ENCODE peak calls at places on chromosomes 13 and 19, in five cellular contexts. One of them, this sample, is unnamed.

GRCh38 chr19:46745521-46746280 is at the start of gene FKRP:
- DNase-seq in heart left ventricle: no peak
- DNase-seq in mucosa of descending colon: peak; percentile 42
- DNase-seq in upper lobe of right lung: no peak
- DNase-seq in uterus: no peak
- DNase-seq in this sample: no peak

GRCh38 chr19:7497292-7497691 is 8.5 kb upstream of the PEX11G start:
- DNase-seq in mucosa of descending colon: no peak
- DNase-seq in upper lobe of right lung: no peak
- DNase-seq in heart left ventricle: peak; percentile 38
- DNase-seq in uterus: no peak
- DNase-seq in this sample: no peak

GRCh38 chr19:49682274-49682673 is 5.2 kb downstream of the PRMT1 start:
- DNase-seq in heart left ventricle: no peak
- DNase-seq in uterus: no peak
- DNase-seq in upper lobe of right lung: no peak
- DNase-seq in mucosa of descending colon: no peak
- DNase-seq in this sample: no peak

GRCh38 chr19:49058592-49058991 is 1.0 kb upstream of the CGB7 start:
- DNase-seq in heart left ventricle: no peak
- DNase-seq in upper lobe of right lung: no peak
- DNase-seq in mucosa of descending colon: peak; percentile 23
- DNase-seq in uterus: no peak
- DNase-seq in this sample: no peak

GRCh38 chr13:66703597-66703996 is 526.5 kb downstream of the PCDH9 start:
- DNase-seq in heart left ventricle: no peak
- DNase-seq in upper lobe of right lung: no peak
- DNase-seq in uterus: no peak
- DNase-seq in mucosa of descending colon: no peak
- DNase-seq in this sample: no peak

GRCh38 chr13:19845758-19846157 is 17.7 kb downstream of the ZMYM5 start:
- DNase-seq in upper lobe of right lung: no peak
- DNase-seq in mucosa of descending colon: peak; percentile 9
- DNase-seq in heart left ventricle: no peak
- DNase-seq in uterus: peak; percentile 75
- DNase-seq in this sample: no peak

GRCh38 chr13:31807090-31807541 is 67.8 kb downstream of the RXFP2 start:
- DNase-seq in heart left ventricle: no peak
- DNase-seq in upper lobe of right lung: no peak
- DNase-seq in mucosa of descending colon: no peak
- DNase-seq in uterus: no peak
- DNase-seq in this sample: peak; percentile 84

GRCh38 chr13:50529154-50529882 is 314.2 kb downstream of the DLEU7 start:
- DNase-seq in uterus: peak; percentile 72
- DNase-seq in mucosa of descending colon: peak; percentile 91
- DNase-seq in upper lobe of right lung: peak; percentile 91
- DNase-seq in heart left ventricle: peak; percentile 92
- DNase-seq in this sample: no peak

GRCh38 chr13:94662274-94662945 is 49.9 kb downstream of the SOX21 start:
- DNase-seq in mucosa of descending colon: no peak
- DNase-seq in heart left ventricle: no peak
- DNase-seq in uterus: no peak
- DNase-seq in upper lobe of right lung: no peak
- DNase-seq in this sample: no peak

GRCh38 chr13:102580552-102581169 is 16.1 kb upstream of the TPP2 start:
- DNase-seq in heart left ventricle: no peak
- DNase-seq in mucosa of descending colon: peak; percentile 77
- DNase-seq in uterus: peak; percentile 45
- DNase-seq in upper lobe of right lung: no peak
- DNase-seq in this sample: peak; percentile 63

GRCh38 chr19:39405930-39406655 is 554 bp upstream of the ZFP36 start:
- DNase-seq in uterus: no peak
- DNase-seq in upper lobe of right lung: no peak
- DNase-seq in heart left ventricle: peak; percentile 35
- DNase-seq in mucosa of descending colon: peak; percentile 87
- DNase-seq in this sample: peak; percentile 92

GRCh38 chr13:31223640-31224039 is 23.9 kb downstream of the B3GLCT start:
- DNase-seq in mucosa of descending colon: no peak
- DNase-seq in upper lobe of right lung: no peak
- DNase-seq in heart left ventricle: no peak
- DNase-seq in uterus: no peak
- DNase-seq in this sample: no peak

GRCh38 chr19:4061178-4061682 is 5.5 kb downstream of the ZBTB7A start:
- DNase-seq in heart left ventricle: peak; percentile 89
- DNase-seq in mucosa of descending colon: peak; percentile 97
- DNase-seq in upper lobe of right lung: peak; percentile 94
- DNase-seq in uterus: peak; percentile 85
- DNase-seq in this sample: no peak

GRCh38 chr13:46134961-46135522 is 30.2 kb upstream of the CPB2 start:
- DNase-seq in uterus: no peak
- DNase-seq in mucosa of descending colon: no peak
- DNase-seq in heart left ventricle: no peak
- DNase-seq in upper lobe of right lung: no peak
- DNase-seq in this sample: no peak

GRCh38 chr13:106121173-106121754 is 414.2 kb downstream of the EFNB2 start:
- DNase-seq in mucosa of descending colon: no peak
- DNase-seq in uterus: no peak
- DNase-seq in heart left ventricle: no peak
- DNase-seq in upper lobe of right lung: no peak
- DNase-seq in this sample: no peak

GRCh38 chr19:35168261-35168660 is 13.7 kb downstream of the FXYD5 start:
- DNase-seq in upper lobe of right lung: peak; percentile 30
- DNase-seq in heart left ventricle: no peak
- DNase-seq in uterus: no peak
- DNase-seq in mucosa of descending colon: no peak
- DNase-seq in this sample: no peak

GRCh38 chr13:101576452-101576851 is 124.0 kb downstream of the ITGBL1 start:
- DNase-seq in heart left ventricle: no peak
- DNase-seq in upper lobe of right lung: no peak
- DNase-seq in mucosa of descending colon: no peak
- DNase-seq in uterus: no peak
- DNase-seq in this sample: no peak

GRCh38 chr13:99393791-99394735 is 86.9 kb upstream of the GPR183 start:
- DNase-seq in heart left ventricle: no peak
- DNase-seq in upper lobe of right lung: no peak
- DNase-seq in mucosa of descending colon: no peak
- DNase-seq in uterus: no peak
- DNase-seq in this sample: no peak

GRCh38 chr19:45498411-45499195 is at the start of gene PPM1N:
- DNase-seq in upper lobe of right lung: peak; percentile 72
- DNase-seq in heart left ventricle: no peak
- DNase-seq in uterus: no peak
- DNase-seq in mucosa of descending colon: no peak
- DNase-seq in this sample: peak; percentile 66

GRCh38 chr13:97286317-97287046 is 64.3 kb downstream of the MBNL2 start:
- DNase-seq in heart left ventricle: no peak
- DNase-seq in uterus: no peak
- DNase-seq in upper lobe of right lung: no peak
- DNase-seq in mucosa of descending colon: no peak
- DNase-seq in this sample: no peak
- H3K4me1 ChIP-seq in heart left ventricle: peaks cover 3% of the 10 kb centered on the region
- H3K4me1 ChIP-seq in uterus: peaks cover 7% of the 10 kb centered on the region
- H3K4me1 ChIP-seq in upper lobe of right lung: no peaks in the 10 kb centered on the region
- H3K4me1 ChIP-seq in mucosa of descending colon: peaks cover 10% of the 10 kb centered on the region
- H3K4me1 ChIP-seq in this sample: no peaks in the 10 kb centered on the region

DNA sequence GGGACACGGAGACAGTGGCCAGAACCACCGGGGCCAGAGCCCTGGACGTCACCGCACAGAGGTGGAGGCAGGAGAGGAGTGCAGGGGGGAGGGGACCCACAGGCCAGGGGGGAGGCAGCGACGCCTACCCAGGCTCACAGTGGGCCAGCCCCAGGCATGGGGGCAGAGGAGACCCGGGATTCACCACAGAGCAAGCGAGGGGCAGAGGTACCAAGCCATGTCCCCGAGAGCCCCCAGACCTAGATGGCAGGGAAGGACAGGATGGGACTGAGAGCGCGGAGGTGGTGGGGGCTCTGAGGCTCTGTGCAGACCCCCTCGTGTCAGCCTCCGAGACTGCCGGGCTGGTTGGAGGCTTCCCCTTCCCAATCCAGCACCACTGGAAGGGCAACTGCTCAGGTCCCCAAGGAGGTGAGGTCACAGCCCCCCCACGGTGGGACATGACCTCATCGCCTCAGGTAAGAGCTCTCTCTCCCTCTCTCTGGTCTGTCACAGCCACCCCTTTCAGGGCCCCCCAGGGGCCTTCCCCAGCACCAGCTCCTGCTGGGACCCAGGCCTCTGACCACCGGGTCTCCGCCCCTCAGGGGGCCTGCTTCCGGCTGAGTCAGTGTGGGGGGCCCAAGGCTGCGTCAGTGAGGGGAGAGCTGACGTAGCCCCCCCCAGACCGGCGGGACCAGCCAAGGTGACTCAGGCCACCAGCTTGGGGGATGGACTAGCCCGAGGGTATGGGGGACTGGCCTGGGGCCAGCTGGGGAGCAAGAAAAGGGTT is 2.2 kb upstream of the IL11 start:
- DNase-seq in mucosa of descending colon: no peak
- DNase-seq in upper lobe of right lung: no peak
- DNase-seq in uterus: no peak
- DNase-seq in heart left ventricle: no peak
- DNase-seq in this sample: no peak
- H3K4me3 ChIP-seq in mucosa of descending colon: no peak overlapping the region
- H3K4me3 ChIP-seq in upper lobe of right lung: no peak overlapping the region
- H3K4me3 ChIP-seq in uterus: no peak overlapping the region
- H3K4me3 ChIP-seq in heart left ventricle: no peak overlapping the region
- H3K4me3 ChIP-seq in this sample: no peak overlapping the region

GRCh38 chr19:33111587-33111986 is 20.3 kb upstream of the WDR88 start:
- DNase-seq in uterus: no peak
- DNase-seq in mucosa of descending colon: no peak
- DNase-seq in heart left ventricle: no peak
- DNase-seq in upper lobe of right lung: no peak
- DNase-seq in this sample: no peak
- H3K36me3 ChIP-seq in uterus: no peaks in the 10 kb centered on the region
- H3K36me3 ChIP-seq in mucosa of descending colon: peaks cover 7% of the 10 kb centered on the region
- H3K36me3 ChIP-seq in heart left ventricle: no peaks in the 10 kb centered on the region
- H3K36me3 ChIP-seq in upper lobe of right lung: peaks cover 85% of the 10 kb centered on the region
- H3K36me3 ChIP-seq in this sample: peaks cover 45% of the 10 kb centered on the region

GRCh38 chr13:88142653-88143052 is 471.5 kb downstream of the SLITRK5 start:
- DNase-seq in uterus: no peak
- DNase-seq in mucosa of descending colon: no peak
- DNase-seq in heart left ventricle: no peak
- DNase-seq in upper lobe of right lung: no peak
- DNase-seq in this sample: no peak
- H3K4me1 ChIP-seq in uterus: no peaks in the 10 kb centered on the region
- H3K4me1 ChIP-seq in mucosa of descending colon: no peaks in the 10 kb centered on the region
- H3K4me1 ChIP-seq in heart left ventricle: no peaks in the 10 kb centered on the region
- H3K4me1 ChIP-seq in upper lobe of right lung: no peaks in the 10 kb centered on the region
- H3K4me1 ChIP-seq in this sample: no peaks in the 10 kb centered on the region

DNA sequence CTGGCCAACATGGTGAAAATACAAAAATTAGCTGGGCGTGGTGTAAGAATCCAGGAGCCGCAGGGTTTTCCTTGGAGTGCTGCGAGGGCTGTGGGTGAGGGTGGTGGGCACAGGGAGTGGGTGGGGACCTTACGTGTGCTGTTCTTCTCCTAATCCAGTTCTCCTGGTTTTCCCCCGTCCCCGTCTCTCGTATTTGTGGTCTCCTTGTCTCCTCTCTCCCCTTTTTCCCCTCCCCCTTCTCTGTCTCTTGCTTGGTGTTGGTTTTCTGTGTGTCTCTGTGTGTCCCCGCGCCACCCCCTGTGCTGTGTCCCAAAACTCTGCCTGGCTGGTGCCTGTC is 1.7 kb downstream of the SELENOW start:
- DNase-seq in uterus: no peak
- DNase-seq in upper lobe of right lung: no peak
- DNase-seq in heart left ventricle: no peak
- DNase-seq in mucosa of descending colon: no peak
- DNase-seq in this sample: no peak
- H3K4me3 ChIP-seq in uterus: peak overlapping the region; percentile 79
- H3K4me3 ChIP-seq in upper lobe of right lung: peak overlapping the region; percentile 87
- H3K4me3 ChIP-seq in heart left ventricle: peak overlapping the region; percentile 30
- H3K4me3 ChIP-seq in mucosa of descending colon: no peak overlapping the region
- H3K4me3 ChIP-seq in this sample: no peak overlapping the region

DNA sequence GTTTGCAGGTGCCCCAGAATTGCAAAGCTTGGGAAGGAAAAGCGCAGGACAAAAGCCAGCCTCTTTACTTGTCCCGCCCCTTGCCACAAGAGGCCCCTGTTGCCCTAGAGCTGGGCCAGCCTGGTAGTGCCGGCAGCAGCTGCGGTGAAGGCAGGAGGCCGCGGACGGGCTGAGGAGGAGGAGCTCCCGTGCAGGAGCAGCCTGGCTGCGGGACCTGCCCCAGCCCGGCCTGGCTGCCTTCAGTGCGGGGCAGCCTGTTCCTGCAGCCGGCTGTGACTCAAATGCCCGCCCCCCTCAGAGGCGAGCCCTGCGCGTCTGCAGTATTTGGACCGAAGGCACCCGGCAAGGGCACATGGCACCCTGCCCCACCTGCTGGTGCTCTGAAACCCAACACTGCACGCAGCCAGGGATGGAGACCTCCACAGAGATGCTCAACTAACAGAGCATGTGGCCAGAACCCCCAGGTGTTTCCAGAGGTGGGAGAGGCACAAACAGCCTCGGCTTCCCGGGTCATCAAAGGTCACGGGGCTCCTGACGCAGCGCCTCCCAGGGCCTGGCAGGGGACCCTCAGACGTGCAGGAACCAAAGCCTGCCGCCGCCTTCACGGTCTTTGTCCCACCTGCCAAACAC is 29.7 kb downstream of the NAXD start:
- DNase-seq in mucosa of descending colon: peak; percentile 65
- DNase-seq in heart left ventricle: peak; percentile 81
- DNase-seq in upper lobe of right lung: peak; percentile 84
- DNase-seq in uterus: no peak
- DNase-seq in this sample: peak; percentile 38
- H3K36me3 ChIP-seq in mucosa of descending colon: no peaks in the 10 kb centered on the region
- H3K36me3 ChIP-seq in heart left ventricle: no peaks in the 10 kb centered on the region
- H3K36me3 ChIP-seq in upper lobe of right lung: peaks cover 59% of the 10 kb centered on the region
- H3K36me3 ChIP-seq in uterus: no peaks in the 10 kb centered on the region
- H3K36me3 ChIP-seq in this sample: peaks cover 21% of the 10 kb centered on the region

DNA sequence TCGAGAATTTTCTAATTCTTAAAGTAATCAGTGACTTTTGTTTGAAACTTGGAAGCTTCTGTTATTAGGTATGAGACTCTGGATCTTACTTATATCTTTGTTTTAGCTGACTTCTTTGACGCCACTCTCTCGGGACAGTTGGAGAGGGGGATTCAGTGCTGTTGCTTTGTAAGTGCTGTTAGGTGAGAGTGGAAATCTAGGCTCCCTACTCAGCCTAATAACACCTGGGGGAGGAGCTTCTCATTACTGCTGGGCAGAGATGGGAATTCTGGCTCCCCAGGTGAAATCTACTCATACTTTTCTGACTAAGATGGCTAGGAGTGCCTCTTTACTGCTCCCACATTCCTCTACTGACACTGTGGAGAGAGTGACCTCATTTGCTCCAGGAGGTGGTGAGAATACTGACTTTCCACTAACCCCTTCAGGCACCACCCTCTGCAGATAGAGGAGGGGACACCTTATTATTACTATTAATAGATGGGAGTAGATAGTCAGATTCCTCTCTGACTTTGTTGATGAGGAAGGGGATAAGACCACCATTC is 324.9 kb upstream of the SPRY2 start:
- DNase-seq in uterus: no peak
- DNase-seq in mucosa of descending colon: no peak
- DNase-seq in upper lobe of right lung: no peak
- DNase-seq in heart left ventricle: no peak
- DNase-seq in this sample: no peak
- H3K4me1 ChIP-seq in uterus: no peaks in the 10 kb centered on the region
- H3K4me1 ChIP-seq in mucosa of descending colon: no peaks in the 10 kb centered on the region
- H3K4me1 ChIP-seq in upper lobe of right lung: no peaks in the 10 kb centered on the region
- H3K4me1 ChIP-seq in heart left ventricle: no peaks in the 10 kb centered on the region
- H3K4me1 ChIP-seq in this sample: no peaks in the 10 kb centered on the region

This sample was measured in CD4-positive, alpha-beta memory T cell.